ENCODE peak calls at places on chromosome 22, in six cellular contexts. One of them, this sample, is unnamed.

GRCh38 chr22:42299586-42300285 is 29.3 kb upstream of the TCF20 start:
- DNase-seq in cardiac fibroblast: no peak
- DNase-seq in stimulated activated CD8-positive, alpha-beta memory T cell treated with anti-CD3 and anti-CD28 coated beads, Interleukin-7, amount 100 ng/mL, for 4 hours: no peak
- DNase-seq in naive B cell: peak
- DNase-seq in NCI-H2171: no peak
- DNase-seq in progenitor cell of endocrine pancreas: no peak
- DNase-seq in this sample: no peak

GRCh38 chr22:43136255-43136654 is 6.9 kb downstream of the MCAT start:
- DNase-seq in NCI-H2171: no peak
- DNase-seq in progenitor cell of endocrine pancreas: peak
- DNase-seq in stimulated activated CD8-positive, alpha-beta memory T cell treated with anti-CD3 and anti-CD28 coated beads, Interleukin-7, amount 100 ng/mL, for 4 hours: no peak
- DNase-seq in naive B cell: peak
- DNase-seq in cardiac fibroblast: peak
- DNase-seq in this sample: no peak

GRCh38 chr22:49046546-49047305 is 780.9 kb downstream of the BRD1 start:
- DNase-seq in NCI-H2171: peak
- DNase-seq in stimulated activated CD8-positive, alpha-beta memory T cell treated with anti-CD3 and anti-CD28 coated beads, Interleukin-7, amount 100 ng/mL, for 4 hours: no peak
- DNase-seq in progenitor cell of endocrine pancreas: peak
- DNase-seq in naive B cell: no peak
- DNase-seq in cardiac fibroblast: no peak
- DNase-seq in this sample: no peak

GRCh38 chr22:50437511-50438304 is 37.1 kb downstream of the SBF1 start:
- DNase-seq in stimulated activated CD8-positive, alpha-beta memory T cell treated with anti-CD3 and anti-CD28 coated beads, Interleukin-7, amount 100 ng/mL, for 4 hours: no peak
- DNase-seq in progenitor cell of endocrine pancreas: no peak
- DNase-seq in naive B cell: no peak
- DNase-seq in NCI-H2171: no peak
- DNase-seq in cardiac fibroblast: no peak
- DNase-seq in this sample: no peak

GRCh38 chr22:44195189-44195871 is 14.6 kb downstream of the PARVG start:
- DNase-seq in cardiac fibroblast: no peak
- DNase-seq in progenitor cell of endocrine pancreas: no peak
- DNase-seq in NCI-H2171: peak
- DNase-seq in stimulated activated CD8-positive, alpha-beta memory T cell treated with anti-CD3 and anti-CD28 coated beads, Interleukin-7, amount 100 ng/mL, for 4 hours: no peak
- DNase-seq in naive B cell: no peak
- DNase-seq in this sample: no peak

GRCh38 chr22:45441158-45441557 is 27.7 kb downstream of the RIBC2 start:
- DNase-seq in cardiac fibroblast: peak
- DNase-seq in stimulated activated CD8-positive, alpha-beta memory T cell treated with anti-CD3 and anti-CD28 coated beads, Interleukin-7, amount 100 ng/mL, for 4 hours: no peak
- DNase-seq in progenitor cell of endocrine pancreas: peak
- DNase-seq in NCI-H2171: peak
- DNase-seq in naive B cell: no peak
- DNase-seq in this sample: peak

GRCh38 chr22:32542332-32543019 is 67.9 kb downstream of the FBXO7 start:
- DNase-seq in stimulated activated CD8-positive, alpha-beta memory T cell treated with anti-CD3 and anti-CD28 coated beads, Interleukin-7, amount 100 ng/mL, for 4 hours: no peak
- DNase-seq in naive B cell: no peak
- DNase-seq in progenitor cell of endocrine pancreas: no peak
- DNase-seq in cardiac fibroblast: no peak
- DNase-seq in NCI-H2171: no peak
- DNase-seq in this sample: peak

GRCh38 chr22:28043269-28043668 is 124.2 kb upstream of the PITPNB start:
- DNase-seq in naive B cell: no peak
- DNase-seq in NCI-H2171: no peak
- DNase-seq in cardiac fibroblast: no peak
- DNase-seq in stimulated activated CD8-positive, alpha-beta memory T cell treated with anti-CD3 and anti-CD28 coated beads, Interleukin-7, amount 100 ng/mL, for 4 hours: no peak
- DNase-seq in progenitor cell of endocrine pancreas: no peak
- DNase-seq in this sample: no peak

This sample was measured in tibial artery.